ENCODE peak calls at places on chromosomes 5 and 9, in seven cellular contexts. A is colonic mucosa, V is pancreas, M is tibial artery, S is heart right ventricle, X is right cardiac atrium, Z is sigmoid colon. Y is an unnamed sample. For H3K4me1, the result is how much of the 10 kb centered on the place peaks cover.

GRCh38 chr5:157506981-157507780 is 47.2 kb downstream of the NIPAL4 start:
- DNase-seq in A (peak), V (no peak), M (no peak), X (peak), S (peak), Z (no peak), Y (peak)

GRCh38 chr5:83972236-83972635 is 251.6 kb upstream of the HAPLN1 start:
- DNase-seq in M (no peak), S (no peak), Z (no peak), V (no peak), X (no peak), A (no peak), Y (no peak)

GRCh38 chr9:137276757-137277328 is 683 bp upstream of the TOR4A start:
- DNase-seq in X (peak), A (peak), V (peak), S (peak), M (peak), Z (peak), Y (peak)

GRCh38 chr5:164145458-164145857 is 640.0 kb downstream of the MAT2B start:
- DNase-seq in M (no peak), X (no peak), Z (no peak), S (no peak), V (no peak), A (no peak), Y (no peak)

GRCh38 chr5:98458726-98459125 is 314.7 kb upstream of the RGMB start:
- DNase-seq in S (no peak), Z (no peak), V (no peak), A (no peak), X (no peak), M (no peak), Y (no peak)

GRCh38 chr9:117887383-117887782 is 183.2 kb downstream of the TLR4 start:
- DNase-seq in S (no peak), Z (no peak), M (no peak), A (no peak), X (no peak), V (no peak), Y (no peak)

GRCh38 chr9:78295731-78296130 is 1.2 kb upstream of the PSAT1 start:
- DNase-seq in V (no peak), M (no peak), A (no peak), X (no peak), Z (no peak), S (no peak), Y (no peak)

GRCh38 chr5:180282281-180282680 is 9.6 kb downstream of the MAPK9 start:
- DNase-seq in M (no peak), Z (no peak), S (no peak), V (no peak), X (no peak), A (no peak), Y (no peak)

GRCh38 chr5:160506006-160507004 is 84.7 kb downstream of the PTTG1 start:
- DNase-seq in V (no peak), X (peak), Z (peak), M (peak), A (no peak), S (peak), Y (no peak)

GRCh38 chr5:1521054-1521453 is 2.7 kb downstream of the LPCAT1 start:
- DNase-seq in V (peak), Z (peak), X (peak), A (no peak), S (no peak), M (no peak), Y (no peak)

GRCh38 chr5:72633041-72633445 is 125.8 kb upstream of the ZNF366 start:
- DNase-seq in M (no peak), V (no peak), X (peak), A (no peak), Z (peak), S (no peak), Y (no peak)

GRCh38 chr5:156201793-156202388 is 125.1 kb upstream of the SGCD start:
- DNase-seq in X (no peak), V (no peak), Z (no peak), S (no peak), M (peak), A (no peak), Y (no peak)

GRCh38 chr5:64796301-64796700 is 27.6 kb downstream of the CWC27 start:
- DNase-seq in Z (no peak), X (no peak), A (no peak), M (no peak), V (no peak), S (no peak), Y (no peak)

GRCh38 chr5:169415948-169416347 is 115.0 kb upstream of the SLIT3 start:
- DNase-seq in X (peak), M (no peak), A (no peak), S (no peak), Z (no peak), V (peak), Y (no peak)

GRCh38 chr5:139078345-139078744 is 119.8 kb downstream of the SIL1 start:
- DNase-seq in Z (no peak), X (no peak), V (no peak), S (no peak), M (no peak), A (no peak), Y (no peak)

GRCh38 chr9:115115924-115116323 is 2.0 kb downstream of the TNC start:
- DNase-seq in S (no peak), X (no peak), A (no peak), V (no peak), M (no peak), Z (no peak), Y (no peak)

GRCh38 chr9:128382261-128382660 is 11.1 kb downstream of the URM1 start:
- DNase-seq in V (no peak), A (no peak), S (no peak), M (no peak), Z (no peak), X (no peak), Y (no peak)

GRCh38 chr9:113940077-113940476 is 64.0 kb downstream of the ZNF618 start:
- DNase-seq in S (no peak), A (no peak), X (no peak), V (no peak), M (no peak), Z (no peak), Y (no peak)

GRCh38 chr9:104779334-104779733 is 15.4 kb downstream of the NIPSNAP3B start:
- DNase-seq in M (no peak), X (no peak), Z (no peak), S (no peak), A (no peak), V (no peak), Y (no peak)

GRCh38 chr9:134236001-134236421 is 71.6 kb upstream of the RNU6ATAC start:
- DNase-seq in Z (no peak), M (peak), V (no peak), S (no peak), A (no peak), X (peak), Y (peak)

GRCh38 chr5:113232246-113232645 is 202.5 kb downstream of the TSSK1B start:
- DNase-seq in V (no peak), Z (no peak), M (no peak), A (no peak), S (no peak), X (no peak), Y (no peak)

GRCh38 chr5:7815757-7816534 is 35.0 kb downstream of the CFAP90 start:
- DNase-seq in A (peak), X (peak), V (peak), S (peak), M (peak), Z (peak), Y (peak)

GRCh38 chr5:63205976-63206375 is 627.4 kb downstream of the LRRC70 start:
- DNase-seq in Z (no peak), V (no peak), S (no peak), M (no peak), X (no peak), A (no peak), Y (no peak)

GRCh38 chr9:123335227-123335985 is 20.6 kb upstream of the CRB2 start:
- DNase-seq in M (no peak), S (no peak), Z (no peak), X (no peak), A (no peak), V (no peak), Y (no peak)

GRCh38 chr5:43006411-43007202 is 33.5 kb downstream of the ANXA2R start:
- DNase-seq in Z (no peak), A (no peak), M (no peak), X (peak), S (no peak), V (no peak), Y (no peak)

GRCh38 chr9:114278881-114279570 is 43.9 kb upstream of the ORM1 start:
- DNase-seq in A (no peak), M (peak), X (peak), Z (peak), S (no peak), V (no peak), Y (peak)

GRCh38 chr5:142860291-142860690 is 90.1 kb downstream of the ARHGAP26 start:
- DNase-seq in X (peak), Z (no peak), S (no peak), V (no peak), A (no peak), M (no peak), Y (no peak)

GRCh38 chr9:69078581-69078980 is 43.0 kb downstream of the FXN start:
- DNase-seq in V (no peak), A (no peak), S (peak), Z (peak), M (peak), X (peak), Y (no peak)

GRCh38 chr5:127505819-127506218 is 11.6 kb upstream of the PRRC1 start:
- DNase-seq in M (no peak), A (no peak), Z (no peak), S (no peak), X (no peak), V (no peak), Y (no peak)

GRCh38 chr5:168916266-168916665 is 337.1 kb upstream of the PANK3 start:
- DNase-seq in V (peak), S (no peak), M (peak), Z (peak), X (peak), A (peak), Y (peak)

GRCh38 chr5:120419110-120419509 is 45.0 kb upstream of the PRR16 start:
- DNase-seq in S (no peak), X (no peak), Z (no peak), A (no peak), V (no peak), M (no peak), Y (no peak)

GRCh38 chr5:151068571-151069197 is 12.2 kb downstream of the TNIP1 start:
- DNase-seq in X (no peak), A (no peak), S (no peak), V (no peak), Z (no peak), M (no peak), Y (no peak)

GRCh38 chr5:142872795-142873194 is 102.6 kb downstream of the ARHGAP26 start:
- DNase-seq in X (no peak), S (peak), V (peak), M (no peak), Z (no peak), A (peak), Y (peak)

GRCh38 chr5:151095341-151096000 is 14.6 kb upstream of the TNIP1 start:
- DNase-seq in A (peak), S (peak), V (peak), Z (no peak), M (no peak), X (peak), Y (peak)

DNA sequence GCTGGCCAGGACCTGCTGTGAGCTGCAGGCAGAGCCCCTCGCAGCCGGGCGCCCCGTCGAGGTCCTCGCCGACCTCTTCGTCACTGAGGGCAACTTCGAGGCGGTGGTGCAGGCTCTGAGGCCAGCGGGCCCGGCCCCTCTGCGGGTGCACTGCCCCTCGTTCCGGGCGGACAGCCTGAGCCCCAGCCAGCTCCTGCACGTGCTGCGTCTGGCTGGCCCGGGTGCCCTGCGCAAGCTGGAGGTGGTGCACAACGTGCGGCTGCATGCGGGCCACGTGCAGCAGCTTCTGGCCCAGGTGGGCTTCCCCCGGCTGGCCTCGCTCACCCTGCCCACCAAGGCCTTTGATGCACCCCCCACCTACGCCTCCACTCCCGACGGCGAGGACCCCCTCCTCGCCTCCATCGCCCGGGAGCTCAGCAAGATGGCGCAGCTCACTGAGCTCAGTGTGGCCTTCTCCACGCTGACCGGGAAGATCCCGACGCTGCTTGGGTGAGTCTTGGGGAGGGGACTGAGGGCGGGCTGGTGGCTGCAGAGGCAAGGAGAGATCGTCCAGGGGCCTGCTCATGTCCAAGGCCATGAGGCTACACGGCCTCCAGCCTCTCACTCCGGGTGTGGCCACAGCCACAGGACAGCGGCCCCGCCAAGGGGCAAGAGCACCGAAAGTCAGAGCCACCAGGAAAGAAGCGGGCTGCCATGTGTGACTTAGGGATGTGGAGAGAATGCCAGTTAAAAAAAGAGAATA is 825 bp downstream of the LRRC14B start:
- DNase-seq in M (no peak), A (no peak), X (peak), Z (peak), S (no peak), V (no peak), Y (peak)
- H3K4me1 ChIP-seq in M (under half), A (under half), X (under half), Z (under half), S (half or more), V (under half), Y (under half)

GRCh38 chr5:76406014-76406413 is 2.9 kb downstream of the IQGAP2 start:
- DNase-seq in S (no peak), Z (no peak), V (no peak), A (no peak), M (no peak), X (no peak), Y (no peak)
- H3K4me1 ChIP-seq in S (under half), Z (under half), V (under half), A (under half), M (under half), X (under half), Y (under half)

GRCh38 chr9:655875-656274 is 185.6 kb upstream of the DMRT1 start:
- DNase-seq in X (peak), S (peak), M (peak), V (peak), A (no peak), Z (peak), Y (peak)

GRCh38 chr9:653421-653820 is 188.1 kb upstream of the DMRT1 start:
- DNase-seq in M (no peak), X (no peak), V (no peak), A (no peak), Z (no peak), S (no peak), Y (no peak)

GRCh38 chr9:651372-651771 is 190.1 kb upstream of the DMRT1 start:
- DNase-seq in V (no peak), M (no peak), Z (no peak), X (no peak), S (no peak), A (no peak), Y (no peak)

GRCh38 chr9:652896-653295 is 188.6 kb upstream of the DMRT1 start:
- DNase-seq in S (peak), X (peak), M (peak), A (peak), V (no peak), Z (peak), Y (no peak)

GRCh38 chr9:653856-654387 is 187.6 kb upstream of the DMRT1 start:
- DNase-seq in S (no peak), X (no peak), M (no peak), A (no peak), V (no peak), Z (no peak), Y (no peak)
- H3K4me1 ChIP-seq in S (half or more), X (under half), M (half or more), A (under half), V (under half), Z (half or more), Y (under half)

GRCh38 chr5:94627191-94627590 is 8.7 kb downstream of the SLF1 start:
- DNase-seq in Z (no peak), A (no peak), V (no peak), M (no peak), X (no peak), S (no peak), Y (no peak)

GRCh38 chr5:94623026-94623425 is 4.6 kb downstream of the SLF1 start:
- DNase-seq in S (no peak), Z (no peak), X (no peak), V (no peak), A (no peak), M (no peak), Y (no peak)

GRCh38 chr5:94620257-94620656 is 1.8 kb downstream of the SLF1 start:
- DNase-seq in S (no peak), Z (no peak), V (no peak), X (no peak), A (no peak), M (no peak), Y (no peak)

GRCh38 chr5:94621763-94622162 is 3.3 kb downstream of the SLF1 start:
- DNase-seq in V (no peak), S (no peak), X (no peak), A (no peak), Z (no peak), M (no peak), Y (no peak)

DNA sequence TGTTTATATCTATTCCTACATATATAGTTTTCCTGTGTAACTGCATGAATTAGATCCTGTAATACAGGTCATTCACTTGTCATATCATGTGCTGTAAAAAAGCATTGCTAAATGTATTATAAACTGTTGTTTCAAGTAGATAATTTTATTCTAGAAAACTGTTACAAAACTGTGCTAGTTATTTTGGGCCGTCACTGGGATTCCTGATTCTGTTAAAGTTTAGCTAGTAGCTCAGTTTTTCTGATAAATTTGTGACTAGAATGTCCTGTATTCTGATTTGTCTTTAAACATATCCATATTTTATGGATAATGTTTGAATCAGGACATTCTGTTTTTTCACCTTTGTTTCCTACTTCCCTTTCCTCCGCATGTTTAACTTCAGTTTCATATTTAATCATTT is 5.4 kb downstream of the SLF1 start:
- DNase-seq in V (no peak), Z (no peak), M (no peak), X (no peak), S (no peak), A (no peak), Y (no peak)
- H3K4me1 ChIP-seq in V (under half), Z (under half), M (under half), X (under half), S (under half), A (under half), Y (under half)

GRCh38 chr9:33022303-33022702 is 2.8 kb upstream of the DNAJA1 start:
- DNase-seq in X (no peak), V (no peak), S (no peak), Z (no peak), M (no peak), A (no peak), Y (no peak)

GRCh38 chr9:33013962-33014664 is 11.0 kb upstream of the DNAJA1 start:
- DNase-seq in S (no peak), V (no peak), Z (no peak), X (no peak), M (no peak), A (no peak), Y (no peak)

GRCh38 chr9:33014665-33015014 is 10.4 kb upstream of the DNAJA1 start:
- DNase-seq in X (no peak), Z (no peak), A (no peak), V (no peak), M (no peak), S (no peak), Y (no peak)

GRCh38 chr9:33019797-33020196 is 5.3 kb upstream of the DNAJA1 start:
- DNase-seq in Z (no peak), S (no peak), A (no peak), M (no peak), V (no peak), X (peak), Y (no peak)

GRCh38 chr9:33017283-33018041 is 7.6 kb upstream of the DNAJA1 start:
- DNase-seq in A (no peak), X (no peak), S (no peak), M (no peak), Z (no peak), V (no peak), Y (no peak)
- H3K4me1 ChIP-seq in A (under half), X (under half), S (under half), M (under half), Z (under half), V (under half), Y (under half)

DNA sequence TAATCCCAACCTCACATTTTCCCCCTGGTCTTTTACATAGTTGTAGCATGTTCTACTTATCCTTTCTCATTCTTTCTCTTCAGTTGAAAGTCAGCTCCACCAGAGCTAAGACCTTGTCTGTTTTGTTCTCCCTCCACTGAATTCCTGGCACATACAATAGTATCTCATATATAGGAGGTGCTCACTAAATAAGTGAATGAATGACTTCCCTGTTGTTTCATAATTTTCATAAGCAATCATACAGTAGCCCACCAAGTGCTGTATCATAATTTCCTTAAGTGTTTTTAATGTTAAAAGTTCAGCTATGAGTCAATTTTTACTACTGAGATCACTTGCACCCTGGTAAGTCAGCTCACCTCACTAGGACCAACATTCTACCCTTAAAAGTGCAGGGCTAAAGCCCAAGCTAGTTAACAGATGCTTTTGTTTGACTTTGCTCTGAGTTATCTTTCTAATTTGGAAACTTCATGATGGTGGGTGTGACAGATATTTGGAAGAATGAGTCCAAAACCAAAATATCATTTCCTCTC is 27.6 kb downstream of the TMEM245 start:
- DNase-seq in V (no peak), S (no peak), A (no peak), X (no peak), Z (no peak), M (no peak), Y (no peak)
- H3K4me1 ChIP-seq in V (under half), S (under half), A (under half), X (under half), Z (under half), M (under half), Y (under half)

DNA sequence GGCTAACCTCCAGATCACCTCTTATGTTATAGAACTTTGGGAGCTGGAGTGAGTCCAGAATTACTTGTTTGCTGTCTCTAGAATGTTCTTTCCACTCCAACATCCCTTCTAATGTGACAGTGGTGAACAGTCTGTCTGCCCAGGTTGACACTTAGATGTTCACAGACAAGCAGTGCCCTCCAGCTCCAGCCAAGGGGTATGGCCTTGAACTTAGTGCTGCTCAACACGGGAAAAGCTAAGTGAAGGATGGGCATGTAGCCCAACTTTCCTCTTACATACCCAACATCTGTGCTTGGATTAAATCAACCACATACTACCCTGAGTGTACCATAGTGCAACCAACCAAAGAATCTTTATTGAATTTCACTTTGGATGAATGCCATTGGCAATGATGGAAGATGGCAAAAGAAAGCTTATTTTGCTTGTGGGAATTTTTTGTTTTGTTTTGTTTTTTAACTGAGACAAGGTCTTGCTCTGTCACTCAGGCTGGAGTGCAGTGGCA is 201.2 kb downstream of the NXNL2 start:
- DNase-seq in Z (no peak), V (no peak), S (no peak), X (no peak), M (no peak), A (no peak), Y (peak)
- H3K4me1 ChIP-seq in Z (under half), V (under half), S (under half), X (under half), M (half or more), A (under half), Y (under half)